ENCODE peak calls at places on chromosomes 13 and 19, in four cellular contexts. One of them, this sample, is unnamed.

GRCh38 chr13:24745861-24746617 is 17.9 kb upstream of the RNF17 start:
- DNase-seq in stimulated activated CD4-positive, alpha-beta T cell treated with anti-CD3 and anti-CD28 coated beads, Interleukin-12 subunit alpha, Interleukin-12 subunit beta, amount 100 ng/mL, for 24 hours: no peak
- DNase-seq in epithelial cell of proximal tubule: no peak
- DNase-seq in activated naive CD4-positive, alpha-beta T cell: no peak
- DNase-seq in this sample: no peak

GRCh38 chr19:30450101-30450500 is 77.9 kb downstream of the ZNF536 start:
- DNase-seq in epithelial cell of proximal tubule: peak
- DNase-seq in stimulated activated CD4-positive, alpha-beta T cell treated with anti-CD3 and anti-CD28 coated beads, Interleukin-12 subunit alpha, Interleukin-12 subunit beta, amount 100 ng/mL, for 24 hours: no peak
- DNase-seq in activated naive CD4-positive, alpha-beta T cell: no peak
- DNase-seq in this sample: no peak

GRCh38 chr19:35353635-35354034 is 4.6 kb upstream of the FFAR3 start:
- DNase-seq in stimulated activated CD4-positive, alpha-beta T cell treated with anti-CD3 and anti-CD28 coated beads, Interleukin-12 subunit alpha, Interleukin-12 subunit beta, amount 100 ng/mL, for 24 hours: no peak
- DNase-seq in epithelial cell of proximal tubule: no peak
- DNase-seq in activated naive CD4-positive, alpha-beta T cell: no peak
- DNase-seq in this sample: peak

GRCh38 chr13:79913141-79913827 is 427.6 kb downstream of the SPRY2 start:
- DNase-seq in epithelial cell of proximal tubule: no peak
- DNase-seq in stimulated activated CD4-positive, alpha-beta T cell treated with anti-CD3 and anti-CD28 coated beads, Interleukin-12 subunit alpha, Interleukin-12 subunit beta, amount 100 ng/mL, for 24 hours: no peak
- DNase-seq in activated naive CD4-positive, alpha-beta T cell: no peak
- DNase-seq in this sample: no peak

GRCh38 chr19:28445826-28446225 is 767.1 kb downstream of the UQCRFS1 start:
- DNase-seq in stimulated activated CD4-positive, alpha-beta T cell treated with anti-CD3 and anti-CD28 coated beads, Interleukin-12 subunit alpha, Interleukin-12 subunit beta, amount 100 ng/mL, for 24 hours: no peak
- DNase-seq in activated naive CD4-positive, alpha-beta T cell: no peak
- DNase-seq in epithelial cell of proximal tubule: no peak
- DNase-seq in this sample: no peak

GRCh38 chr19:21568816-21569496 is 63.6 kb downstream of the ZNF429 start:
- DNase-seq in stimulated activated CD4-positive, alpha-beta T cell treated with anti-CD3 and anti-CD28 coated beads, Interleukin-12 subunit alpha, Interleukin-12 subunit beta, amount 100 ng/mL, for 24 hours: peak
- DNase-seq in epithelial cell of proximal tubule: peak
- DNase-seq in activated naive CD4-positive, alpha-beta T cell: no peak
- DNase-seq in this sample: peak

GRCh38 chr19:8877854-8878705 is 45.9 kb downstream of the MBD3L1 start:
- DNase-seq in stimulated activated CD4-positive, alpha-beta T cell treated with anti-CD3 and anti-CD28 coated beads, Interleukin-12 subunit alpha, Interleukin-12 subunit beta, amount 100 ng/mL, for 24 hours: no peak
- DNase-seq in epithelial cell of proximal tubule: no peak
- DNase-seq in activated naive CD4-positive, alpha-beta T cell: no peak
- DNase-seq in this sample: no peak

GRCh38 chr19:10474962-10475451 is 28.1 kb downstream of the KEAP1 start:
- DNase-seq in epithelial cell of proximal tubule: no peak
- DNase-seq in stimulated activated CD4-positive, alpha-beta T cell treated with anti-CD3 and anti-CD28 coated beads, Interleukin-12 subunit alpha, Interleukin-12 subunit beta, amount 100 ng/mL, for 24 hours: no peak
- DNase-seq in activated naive CD4-positive, alpha-beta T cell: no peak
- DNase-seq in this sample: no peak

GRCh38 chr13:51865838-51866237 is 4.1 kb downstream of the CCDC70 start:
- DNase-seq in epithelial cell of proximal tubule: no peak
- DNase-seq in activated naive CD4-positive, alpha-beta T cell: no peak
- DNase-seq in stimulated activated CD4-positive, alpha-beta T cell treated with anti-CD3 and anti-CD28 coated beads, Interleukin-12 subunit alpha, Interleukin-12 subunit beta, amount 100 ng/mL, for 24 hours: no peak
- DNase-seq in this sample: no peak

GRCh38 chr13:51323824-51324511 is 15.5 kb upstream of the SERPINE3 start:
- DNase-seq in activated naive CD4-positive, alpha-beta T cell: no peak
- DNase-seq in epithelial cell of proximal tubule: no peak
- DNase-seq in stimulated activated CD4-positive, alpha-beta T cell treated with anti-CD3 and anti-CD28 coated beads, Interleukin-12 subunit alpha, Interleukin-12 subunit beta, amount 100 ng/mL, for 24 hours: no peak
- DNase-seq in this sample: no peak

GRCh38 chr19:9709305-9709704 is 34.4 kb upstream of the ZNF562 start:
- DNase-seq in stimulated activated CD4-positive, alpha-beta T cell treated with anti-CD3 and anti-CD28 coated beads, Interleukin-12 subunit alpha, Interleukin-12 subunit beta, amount 100 ng/mL, for 24 hours: no peak
- DNase-seq in epithelial cell of proximal tubule: no peak
- DNase-seq in activated naive CD4-positive, alpha-beta T cell: no peak
- DNase-seq in this sample: no peak

GRCh38 chr13:73844986-73845385 is 289.2 kb downstream of the KLF12 start:
- DNase-seq in epithelial cell of proximal tubule: no peak
- DNase-seq in stimulated activated CD4-positive, alpha-beta T cell treated with anti-CD3 and anti-CD28 coated beads, Interleukin-12 subunit alpha, Interleukin-12 subunit beta, amount 100 ng/mL, for 24 hours: no peak
- DNase-seq in activated naive CD4-positive, alpha-beta T cell: no peak
- DNase-seq in this sample: peak

GRCh38 chr13:87324558-87324957 is 346.6 kb upstream of the SLITRK5 start:
- DNase-seq in epithelial cell of proximal tubule: no peak
- DNase-seq in stimulated activated CD4-positive, alpha-beta T cell treated with anti-CD3 and anti-CD28 coated beads, Interleukin-12 subunit alpha, Interleukin-12 subunit beta, amount 100 ng/mL, for 24 hours: no peak
- DNase-seq in activated naive CD4-positive, alpha-beta T cell: no peak
- DNase-seq in this sample: no peak

This sample was measured in amniotic epithelial cell.